ENCODE peak calls at places on chromosomes 4 and X, in ten cellular contexts. W is GM10248; S is upper lobe of right lung; B is transverse colon; C is stimulated activated CD8-positive, alpha-beta memory T cell treated with anti-CD3 and anti-CD28 coated beads, Interleukin-4, amount 100 ng/mL, for 24 hours; K is ELR; M is kidney tubule cell; R is type B pancreatic cell; E is islet precursor cell; V is PC-3. I is an unnamed sample.

GRCh38 chrX:63919081-63919480 is 134.1 kb upstream of the ARHGEF9 start:
- DNase-seq in W (no peak), S (no peak), B (no peak), C (no peak), K (no peak), M (no peak), R (no peak), E (no peak), V (no peak), I (no peak)

GRCh38 chrX:475926-476723 is 89.4 kb upstream of the PPP2R3B start:
- DNase-seq in W (no peak), S (no peak), B (no peak), C (no peak), K (peak; percentile 24), M (no peak), R (no peak), E (no peak), V (peak; percentile 4), I (no peak)

GRCh38 chrX:48835524-48836329 is at the start of gene PCSK1N:
- DNase-seq in W (no peak), S (no peak), B (no peak), C (no peak), K (no peak), M (peak; percentile 80), R (no peak), E (peak; percentile 87), V (peak; percentile 57), I (peak; percentile 82)

GRCh38 chrX:71514367-71515038 is 18.4 kb upstream of the OGT start:
- DNase-seq in W (peak; percentile 49), S (no peak), B (peak; percentile 14), C (no peak), K (no peak), M (no peak), R (no peak), E (no peak), V (no peak), I (no peak)

GRCh38 chr4:153765836-153766235 is 6.0 kb upstream of the RNF175 start:
- DNase-seq in W (no peak), S (no peak), B (no peak), C (no peak), K (no peak), M (no peak), R (no peak), E (no peak), V (no peak), I (no peak)

GRCh38 chr4:23839279-23839678 is 50.6 kb downstream of the PPARGC1A start:
- DNase-seq in W (no peak), S (no peak), B (no peak), C (no peak), K (no peak), M (no peak), R (no peak), E (no peak), V (no peak), I (no peak)

GRCh38 chrX:77788050-77788449 is 2.0 kb upstream of the ATRX start:
- DNase-seq in W (no peak), S (no peak), B (no peak), C (no peak), K (peak; percentile 70), M (peak; percentile 44), R (no peak), E (no peak), V (no peak), I (no peak)

GRCh38 chr4:176902710-176903323 is 110.1 kb upstream of the VEGFC start:
- DNase-seq in W (peak; percentile 28), S (no peak), B (no peak), C (no peak), K (peak; percentile 95), M (peak; percentile 87), R (no peak), E (no peak), V (peak; percentile 80), I (no peak)

GRCh38 chrX:45351478-45351877 is 150.8 kb upstream of the DIPK2B start:
- DNase-seq in W (no peak), S (no peak), B (no peak), C (no peak), K (peak; percentile 71), M (peak; percentile 55), R (no peak), E (no peak), V (peak; percentile 63), I (no peak)

GRCh38 chrX:46485897-46486296 is 59.3 kb downstream of the ZNF674 start:
- DNase-seq in W (no peak), S (no peak), B (no peak), C (no peak), K (no peak), M (no peak), R (no peak), E (no peak), V (no peak), I (no peak)

GRCh38 chr4:171017596-171017995 is 795.6 kb upstream of the GALNTL6 start:
- DNase-seq in W (no peak), S (no peak), B (no peak), C (no peak), K (no peak), M (peak; percentile 3), R (no peak), E (no peak), V (no peak), I (no peak)

GRCh38 chrX:70168238-70169188 is 8.8 kb upstream of the DGAT2L6 start:
- DNase-seq in W (no peak), S (no peak), B (no peak), C (no peak), K (peak; percentile 77), M (peak; percentile 79), R (no peak), E (peak; percentile 87), V (peak; percentile 75), I (no peak)

GRCh38 chr4:141783770-141784169 is 147.4 kb downstream of the IL15 start:
- DNase-seq in W (no peak), S (no peak), B (no peak), C (no peak), K (no peak), M (no peak), R (no peak), E (no peak), V (no peak), I (no peak)

GRCh38 chr4:184473515-184474260 is 662 bp downstream of the IRF2 start:
- DNase-seq in W (peak; percentile 48), S (peak; percentile 79), B (peak; percentile 52), C (no peak), K (peak; percentile 48), M (peak; percentile 62), R (no peak), E (peak; percentile 68), V (peak; percentile 16), I (peak; percentile 52)

GRCh38 chr4:91288702-91289311 is 1015.0 kb upstream of the GRID2 start:
- DNase-seq in W (no peak), S (no peak), B (no peak), C (no peak), K (no peak), M (peak; percentile 9), R (no peak), E (no peak), V (no peak), I (peak; percentile 51)

GRCh38 chrX:109841257-109841656 is 108.2 kb upstream of the ACSL4 start:
- DNase-seq in W (no peak), S (no peak), B (no peak), C (no peak), K (no peak), M (no peak), R (no peak), E (no peak), V (no peak), I (no peak)

GRCh38 chr4:186144180-186144579 is 39.7 kb downstream of the FAM149A start:
- DNase-seq in W (no peak), S (no peak), B (peak; percentile 19), C (no peak), K (peak; percentile 26), M (peak; percentile 74), R (no peak), E (peak; percentile 70), V (peak; percentile 16), I (peak; percentile 55)

GRCh38 chrX:107674480-107675364 is 46.4 kb downstream of the PRPS1 start:
- DNase-seq in W (no peak), S (peak; percentile 69), B (peak; percentile 69), C (no peak), K (peak; percentile 29), M (no peak), R (no peak), E (no peak), V (no peak), I (no peak)

GRCh38 chrX:128439159-128439558 is 387.0 kb upstream of the ACTRT1 start:
- DNase-seq in W (no peak), S (no peak), B (no peak), C (no peak), K (no peak), M (no peak), R (no peak), E (no peak), V (peak; percentile 20), I (no peak)

GRCh38 chr4:28921886-28922285 is 1798.3 kb upstream of the PCDH7 start:
- DNase-seq in W (no peak), S (no peak), B (no peak), C (no peak), K (peak; percentile 0), M (peak; percentile 13), R (no peak), E (no peak), V (peak; percentile 3), I (no peak)

GRCh38 chrX:21376636-21377035 is 2.4 kb downstream of the CNKSR2 start:
- DNase-seq in W (no peak), S (no peak), B (no peak), C (no peak), K (no peak), M (no peak), R (no peak), E (no peak), V (no peak), I (no peak)

GRCh38 chrX:34467437-34467836 is 189.6 kb downstream of the TMEM47 start:
- DNase-seq in W (no peak), S (no peak), B (no peak), C (no peak), K (no peak), M (no peak), R (no peak), E (no peak), V (no peak), I (no peak)

GRCh38 chr4:52266537-52267137 is 215.5 kb downstream of the SPATA18 start:
- DNase-seq in W (no peak), S (no peak), B (no peak), C (no peak), K (no peak), M (no peak), R (no peak), E (no peak), V (no peak), I (peak; percentile 41)

GRCh38 chr4:7547368-7548040 is 112.8 kb upstream of the PSAPL1 start:
- DNase-seq in W (no peak), S (no peak), B (no peak), C (no peak), K (peak; percentile 19), M (no peak), R (no peak), E (no peak), V (peak; percentile 32), I (no peak)

GRCh38 chr4:16659120-16659519 is 239.3 kb downstream of the LDB2 start:
- DNase-seq in W (no peak), S (no peak), B (no peak), C (no peak), K (no peak), M (no peak), R (no peak), E (no peak), V (no peak), I (no peak)

GRCh38 chr4:74768857-74769525 is 25.3 kb downstream of the BTC start:
- DNase-seq in W (no peak), S (no peak), B (no peak), C (no peak), K (peak; percentile 62), M (peak; percentile 86), R (no peak), E (peak; percentile 70), V (peak; percentile 89), I (no peak)

GRCh38 chrX:147565239-147565638 is 346.5 kb upstream of the FMR1 start:
- DNase-seq in W (no peak), S (no peak), B (no peak), C (no peak), K (peak; percentile 0), M (peak; percentile 2), R (no peak), E (no peak), V (peak; percentile 29), I (no peak)

GRCh38 chr4:41882622-41883347 is 52.4 kb upstream of the TMEM33 start:
- DNase-seq in W (peak; percentile 82), S (peak; percentile 74), B (no peak), C (peak; percentile 33), K (peak; percentile 48), M (peak; percentile 43), R (no peak), E (peak; percentile 56), V (peak; percentile 39), I (peak; percentile 41)

I was measured in NCI-H1092 treated with DMSO at 0.1 percent for 48 hours.